ENCODE peak calls at places on chromosomes 6 and 20, in four cellular contexts. Z, D, K and G are unnamed samples.

GRCh38 chr6:95690328-95690727 is 113.0 kb downstream of the MANEA start:
- DNase-seq in Z (no peak), D (no peak), K (no peak), G (no peak)

GRCh38 chr6:157891544-157892362 is 68.7 kb downstream of the SNX9 start:
- DNase-seq in Z (no peak), D (no peak), K (no peak), G (peak; percentile 21)

GRCh38 chr6:136014454-136015421 is 163.2 kb downstream of the PDE7B start:
- DNase-seq in Z (no peak), D (no peak), K (no peak), G (no peak)

GRCh38 chr6:28944412-28945006 is 20.7 kb upstream of the TRIM27 start:
- DNase-seq in Z (no peak), D (peak; percentile 46), K (no peak), G (peak; percentile 79)

GRCh38 chr20:62366370-62367135 is 559 bp downstream of the LAMA5 start:
- DNase-seq in Z (peak; percentile 64), D (no peak), K (no peak), G (peak; percentile 28)

GRCh38 chr6:6689413-6690143 is 101.1 kb downstream of the LY86 start:
- DNase-seq in Z (no peak), D (no peak), K (no peak), G (no peak)

GRCh38 chr6:93104195-93104817 is 315.1 kb downstream of the EPHA7 start:
- DNase-seq in Z (no peak), D (no peak), K (no peak), G (no peak)

GRCh38 chr6:150420428-150420827 is 51.6 kb downstream of the IYD start:
- DNase-seq in Z (no peak), D (no peak), K (no peak), G (no peak)

GRCh38 chr20:18663932-18664331 is 76.1 kb downstream of the DTD1 start:
- DNase-seq in Z (no peak), D (no peak), K (no peak), G (no peak)

GRCh38 chr6:106525111-106525884 is 104.0 kb downstream of the RTN4IP1 start:
- DNase-seq in Z (no peak), D (no peak), K (no peak), G (no peak)

GRCh38 chr6:23016701-23017100 is 447.3 kb downstream of the HDGFL1 start:
- DNase-seq in Z (no peak), D (no peak), K (no peak), G (no peak)

GRCh38 chr6:139325686-139326085 is 33.9 kb upstream of the TXLNB start:
- DNase-seq in Z (no peak), D (no peak), K (no peak), G (no peak)

GRCh38 chr6:149043476-149044130 is 273.9 kb upstream of the TAB2 start:
- DNase-seq in Z (no peak), D (no peak), K (no peak), G (no peak)

GRCh38 chr6:163956571-163957407 is 542.3 kb downstream of the QKI start:
- DNase-seq in Z (peak; percentile 83), D (no peak), K (peak; percentile 89), G (peak; percentile 57)

GRCh38 chr6:139743629-139744028 is 369.2 kb upstream of the CITED2 start:
- DNase-seq in Z (no peak), D (no peak), K (no peak), G (no peak)

GRCh38 chr6:144062757-144063156 is 32.6 kb downstream of the SF3B5 start:
- DNase-seq in Z (no peak), D (no peak), K (no peak), G (no peak)

GRCh38 chr20:62947532-62948300 is 4.8 kb upstream of the SLC17A9 start:
- DNase-seq in Z (no peak), D (no peak), K (no peak), G (no peak)

GRCh38 chr6:138307816-138308727 is 69.6 kb upstream of the SMIM28 start:
- DNase-seq in Z (no peak), D (no peak), K (no peak), G (peak; percentile 88)

GRCh38 chr20:41094656-41095055 is 42.7 kb upstream of the PLCG1 start:
- DNase-seq in Z (no peak), D (no peak), K (no peak), G (no peak)

GRCh38 chr6:43758617-43759050 is 11.4 kb upstream of the VEGFA start:
- DNase-seq in Z (no peak), D (no peak), K (no peak), G (no peak)

GRCh38 chr6:20377623-20378265 is 23.9 kb upstream of the E2F3 start:
- DNase-seq in Z (no peak), D (no peak), K (no peak), G (peak; percentile 20)

GRCh38 chr6:165659945-165660862 is 2.8 kb downstream of the PDE10A start:
- DNase-seq in Z (no peak), D (no peak), K (no peak), G (no peak)

GRCh38 chr6:82144007-82144851 is 103.3 kb downstream of the IBTK start:
- DNase-seq in Z (no peak), D (no peak), K (no peak), G (peak; percentile 23)

GRCh38 chr6:20319520-20320357 is 81.9 kb upstream of the E2F3 start:
- DNase-seq in Z (no peak), D (peak; percentile 54), K (no peak), G (no peak)

GRCh38 chr6:159941286-159942113 is 27.4 kb upstream of the IGF2R start:
- DNase-seq in Z (no peak), D (no peak), K (no peak), G (peak; percentile 29)

GRCh38 chr20:23257848-23258746 is 92.5 kb upstream of the NXT1 start:
- DNase-seq in Z (no peak), D (no peak), K (no peak), G (no peak)

GRCh38 chr20:58788896-58789295 is 61.8 kb downstream of the GNAS-AS1 start:
- DNase-seq in Z (no peak), D (no peak), K (peak; percentile 47), G (no peak)

GRCh38 chr6:71164890-71165289 is 123.7 kb upstream of the OGFRL1 start:
- DNase-seq in Z (peak; percentile 63), D (no peak), K (no peak), G (no peak)

GRCh38 chr20:63574829-63575720 is 1.0 kb upstream of the HELZ2 start:
- DNase-seq in Z (no peak), D (no peak), K (no peak), G (no peak)

GRCh38 chr6:126905917-126906316 is 212.6 kb upstream of the RSPO3 start:
- DNase-seq in Z (no peak), D (no peak), K (no peak), G (no peak)